ENCODE peak calls at places on chromosomes 12 and 14, in four cellular contexts. One of them, this sample, is unnamed.

GRCh38 chr14:80150301-80150700 is 61.0 kb downstream of the DIO2 start:
- DNase-seq in ACHN: no peak
- DNase-seq in EH: no peak
- DNase-seq in NCI-H1105: no peak
- DNase-seq in this sample: peak; percentile 54

GRCh38 chr12:11959117-11959823 is 111.5 kb upstream of the BCL2L14 start:
- DNase-seq in ACHN: no peak
- DNase-seq in EH: peak; percentile 30
- DNase-seq in NCI-H1105: no peak
- DNase-seq in this sample: peak; percentile 6

GRCh38 chr14:105251920-105252319 is 3.6 kb downstream of the BTBD6 start:
- DNase-seq in ACHN: no peak
- DNase-seq in NCI-H1105: no peak
- DNase-seq in EH: no peak
- DNase-seq in this sample: no peak

GRCh38 chr12:40946612-40947194 is 241.4 kb upstream of the PDZRN4 start:
- DNase-seq in NCI-H1105: peak; percentile 11
- DNase-seq in EH: peak; percentile 29
- DNase-seq in ACHN: peak; percentile 62
- DNase-seq in this sample: peak; percentile 13

GRCh38 chr14:59630281-59630963 is 53.8 kb upstream of the CCDC175 start:
- DNase-seq in NCI-H1105: peak; percentile 79
- DNase-seq in ACHN: no peak
- DNase-seq in EH: peak; percentile 3
- DNase-seq in this sample: no peak

GRCh38 chr14:22980672-22981089 is 1.7 kb downstream of the AJUBA start:
- DNase-seq in ACHN: peak; percentile 74
- DNase-seq in NCI-H1105: no peak
- DNase-seq in EH: peak; percentile 72
- DNase-seq in this sample: peak; percentile 39

GRCh38 chr14:105492966-105493871 is 2.2 kb downstream of the TEDC1 start:
- DNase-seq in NCI-H1105: no peak
- DNase-seq in EH: no peak
- DNase-seq in ACHN: no peak
- DNase-seq in this sample: no peak

GRCh38 chr12:15650399-15651128 is 138.6 kb downstream of the EPS8 start:
- DNase-seq in EH: peak; percentile 55
- DNase-seq in ACHN: no peak
- DNase-seq in NCI-H1105: no peak
- DNase-seq in this sample: no peak

GRCh38 chr12:50185975-50186663 is 18.9 kb upstream of the CERS5 start:
- DNase-seq in EH: peak; percentile 78
- DNase-seq in ACHN: no peak
- DNase-seq in NCI-H1105: peak; percentile 64
- DNase-seq in this sample: no peak

GRCh38 chr14:101184104-101184455 is 280.6 kb upstream of the RTL1 start:
- DNase-seq in ACHN: no peak
- DNase-seq in NCI-H1105: no peak
- DNase-seq in EH: no peak
- DNase-seq in this sample: no peak

GRCh38 chr12:32331133-32331532 is 68.2 kb upstream of the FGD4 start:
- DNase-seq in EH: peak; percentile 42
- DNase-seq in ACHN: no peak
- DNase-seq in NCI-H1105: no peak
- DNase-seq in this sample: no peak

GRCh38 chr14:104677506-104678332 is 11.7 kb upstream of the INF2 start:
- DNase-seq in NCI-H1105: no peak
- DNase-seq in EH: peak; percentile 87
- DNase-seq in ACHN: peak; percentile 78
- DNase-seq in this sample: peak; percentile 43

GRCh38 chr14:55654233-55654632 is 74.2 kb downstream of the KTN1 start:
- DNase-seq in EH: no peak
- DNase-seq in NCI-H1105: no peak
- DNase-seq in ACHN: no peak
- DNase-seq in this sample: no peak

GRCh38 chr12:119334459-119335170 is at the start of gene CCDC60:
- DNase-seq in NCI-H1105: no peak
- DNase-seq in EH: no peak
- DNase-seq in ACHN: no peak
- DNase-seq in this sample: no peak

GRCh38 chr12:65741662-65742480 is 82.4 kb upstream of the HMGA2 start:
- DNase-seq in NCI-H1105: no peak
- DNase-seq in ACHN: peak; percentile 62
- DNase-seq in EH: peak; percentile 65
- DNase-seq in this sample: no peak

GRCh38 chr14:55771242-55772025 is 191.4 kb downstream of the KTN1 start:
- DNase-seq in NCI-H1105: no peak
- DNase-seq in ACHN: no peak
- DNase-seq in EH: no peak
- DNase-seq in this sample: no peak

GRCh38 chr14:104237651-104238423 is 99.5 kb downstream of the KIF26A start:
- DNase-seq in EH: no peak
- DNase-seq in ACHN: no peak
- DNase-seq in NCI-H1105: no peak
- DNase-seq in this sample: no peak

GRCh38 chr12:52865090-52865944 is 16.5 kb upstream of the KRT78 start:
- DNase-seq in ACHN: peak; percentile 87
- DNase-seq in NCI-H1105: peak; percentile 36
- DNase-seq in EH: peak; percentile 76
- DNase-seq in this sample: peak; percentile 58

GRCh38 chr12:89709994-89710872 is 1.6 kb upstream of the ATP2B1 start:
- DNase-seq in EH: peak; percentile 66
- DNase-seq in ACHN: no peak
- DNase-seq in NCI-H1105: no peak
- DNase-seq in this sample: no peak

GRCh38 chr12:113278631-113279030 is 56.3 kb downstream of the SLC8B1 start:
- DNase-seq in NCI-H1105: no peak
- DNase-seq in EH: no peak
- DNase-seq in ACHN: no peak
- DNase-seq in this sample: no peak

GRCh38 chr12:130465046-130465445 is 127.4 kb downstream of the PIWIL1 start:
- DNase-seq in EH: no peak
- DNase-seq in ACHN: no peak
- DNase-seq in NCI-H1105: no peak
- DNase-seq in this sample: no peak

GRCh38 chr12:38905480-38906351 is at the start of gene CPNE8:
- DNase-seq in NCI-H1105: no peak
- DNase-seq in ACHN: peak; percentile 93
- DNase-seq in EH: peak; percentile 33
- DNase-seq in this sample: peak; percentile 69

GRCh38 chr12:76375939-76376338 is 27.7 kb upstream of the BBS10 start:
- DNase-seq in NCI-H1105: no peak
- DNase-seq in ACHN: peak; percentile 39
- DNase-seq in EH: no peak
- DNase-seq in this sample: peak; percentile 33

GRCh38 chr14:92154283-92154942 is 32.6 kb downstream of the CPSF2 start:
- DNase-seq in NCI-H1105: no peak
- DNase-seq in EH: peak; percentile 56
- DNase-seq in ACHN: no peak
- DNase-seq in this sample: no peak

GRCh38 chr14:51865953-51866747 is 5.7 kb downstream of the GNG2 start:
- DNase-seq in EH: no peak
- DNase-seq in ACHN: no peak
- DNase-seq in NCI-H1105: no peak
- DNase-seq in this sample: no peak

GRCh38 chr12:86719381-86719780 is 463.2 kb upstream of the MGAT4C start:
- DNase-seq in NCI-H1105: no peak
- DNase-seq in ACHN: no peak
- DNase-seq in EH: peak; percentile 57
- DNase-seq in this sample: peak; percentile 22

GRCh38 chr14:46574236-46574970 is 77.2 kb downstream of the RPL10L start:
- DNase-seq in ACHN: no peak
- DNase-seq in EH: no peak
- DNase-seq in NCI-H1105: no peak
- DNase-seq in this sample: peak; percentile 59

GRCh38 chr12:56115329-56115728 is 1.1 kb upstream of the RPL41 start:
- DNase-seq in ACHN: no peak
- DNase-seq in NCI-H1105: no peak
- DNase-seq in EH: peak; percentile 11
- DNase-seq in this sample: no peak

GRCh38 chr12:31238764-31239387 is 87.1 kb downstream of the SINHCAF start:
- DNase-seq in NCI-H1105: peak; percentile 55
- DNase-seq in EH: peak; percentile 67
- DNase-seq in ACHN: peak; percentile 77
- DNase-seq in this sample: peak; percentile 31

GRCh38 chr14:105118646-105119409 is 49.7 kb downstream of the JAG2 start:
- DNase-seq in NCI-H1105: no peak
- DNase-seq in ACHN: no peak
- DNase-seq in EH: no peak
- DNase-seq in this sample: no peak

GRCh38 chr14:68664225-68664681 is 128.6 kb downstream of the ZFP36L1 start:
- DNase-seq in ACHN: no peak
- DNase-seq in NCI-H1105: no peak
- DNase-seq in EH: peak; percentile 49
- DNase-seq in this sample: no peak

GRCh38 chr12:68368332-68368731 is 36.2 kb upstream of the MDM1 start:
- DNase-seq in ACHN: no peak
- DNase-seq in EH: no peak
- DNase-seq in NCI-H1105: no peak
- DNase-seq in this sample: no peak

GRCh38 chr14:75084513-75084912 is 15.1 kb downstream of the ZC2HC1C start:
- DNase-seq in EH: no peak
- DNase-seq in NCI-H1105: no peak
- DNase-seq in ACHN: peak; percentile 7
- DNase-seq in this sample: no peak

GRCh38 chr14:59333235-59333634 is 131.9 kb downstream of the GPR135 start:
- DNase-seq in NCI-H1105: no peak
- DNase-seq in EH: no peak
- DNase-seq in ACHN: no peak
- DNase-seq in this sample: no peak

GRCh38 chr14:54920052-54920451 is 17.4 kb upstream of the GCH1 start:
- DNase-seq in ACHN: no peak
- DNase-seq in NCI-H1105: peak; percentile 61
- DNase-seq in EH: no peak
- DNase-seq in this sample: no peak

GRCh38 chr12:89239534-89239933 is 112.8 kb downstream of the DUSP6 start:
- DNase-seq in ACHN: no peak
- DNase-seq in NCI-H1105: peak; percentile 29
- DNase-seq in EH: no peak
- DNase-seq in this sample: no peak

GRCh38 chr12:63124778-63125177 is 26.2 kb downstream of the AVPR1A start:
- DNase-seq in EH: no peak
- DNase-seq in NCI-H1105: no peak
- DNase-seq in ACHN: no peak
- DNase-seq in this sample: no peak

GRCh38 chr12:91654087-91654486 is 471.5 kb upstream of the DCN start:
- DNase-seq in NCI-H1105: no peak
- DNase-seq in ACHN: no peak
- DNase-seq in EH: no peak
- DNase-seq in this sample: no peak

GRCh38 chr12:52362118-52362726 is 5.1 kb downstream of the KRT85 start:
- DNase-seq in NCI-H1105: no peak
- DNase-seq in EH: no peak
- DNase-seq in ACHN: no peak
- DNase-seq in this sample: no peak